ENCODE peak calls at places on chromosome 21, in six cellular contexts. P is GM20000, D is endothelial cell, I is cardiac fibroblast, S is brain microvascular endothelial cell, Y is GM10248. X is an unnamed sample.

GRCh38 chr21:18759751-18760161 is 356.2 kb upstream of the TMPRSS15 start:
- DNase-seq in I (no peak), S (no peak), D (no peak), P (no peak), Y (no peak), X (no peak)

GRCh38 chr21:31132574-31133242 is 94.4 kb upstream of the KRTAP19-8 start:
- DNase-seq in S (peak; percentile 7), I (peak; percentile 17), Y (no peak), P (peak; percentile 17), D (no peak), X (no peak)

GRCh38 chr21:31557956-31558838 is 101.3 kb upstream of the SOD1 start:
- DNase-seq in I (peak; percentile 12), S (peak; percentile 7), D (peak; percentile 65), P (peak; percentile 46), Y (no peak), X (peak; percentile 33)

GRCh38 chr21:38996355-38996754 is 186.9 kb downstream of the PSMG1 start:
- DNase-seq in D (no peak), I (no peak), Y (no peak), S (no peak), P (no peak), X (no peak)

GRCh38 chr21:25999935-26000582 is 170.5 kb downstream of the APP start:
- DNase-seq in S (no peak), P (no peak), Y (no peak), I (no peak), D (no peak), X (no peak)

GRCh38 chr21:29586696-29587095 is 288.0 kb downstream of the BACH1 start:
- DNase-seq in D (no peak), I (no peak), S (no peak), P (no peak), Y (no peak), X (no peak)

GRCh38 chr21:10521091-10521598 is at the start of gene TPTE:
- DNase-seq in S (no peak), Y (no peak), P (no peak), D (no peak), I (no peak), X (no peak)

GRCh38 chr21:33394260-33394659 is 9.0 kb upstream of the IFNGR2 start:
- DNase-seq in P (no peak), I (no peak), D (no peak), S (no peak), Y (no peak), X (no peak)

GRCh38 chr21:20377250-20377649 is 621.0 kb upstream of the NCAM2 start:
- DNase-seq in I (no peak), S (no peak), Y (no peak), D (no peak), P (no peak), X (no peak)

GRCh38 chr21:35428489-35428888 is 379.4 kb upstream of the RUNX1 start:
- DNase-seq in D (no peak), I (peak; percentile 62), P (no peak), Y (no peak), S (peak; percentile 39), X (no peak)

GRCh38 chr21:38234395-38235142 is 22.2 kb upstream of the KCNJ15 start:
- DNase-seq in D (no peak), I (no peak), S (no peak), P (no peak), Y (no peak), X (peak; percentile 70)

GRCh38 chr21:33825898-33826297 is 89.7 kb downstream of the ATP5PO start:
- DNase-seq in S (no peak), D (no peak), I (peak; percentile 64), Y (no peak), P (no peak), X (no peak)

GRCh38 chr21:26170471-26171309 is at the start of gene APP:
- DNase-seq in P (peak; percentile 98), Y (peak; percentile 95), D (peak; percentile 92), S (peak; percentile 60), I (peak; percentile 81), X (peak; percentile 88)

GRCh38 chr21:43289966-43290365 is 121.2 kb downstream of the CRYAA start:
- DNase-seq in Y (no peak), P (no peak), S (no peak), I (no peak), D (no peak), X (no peak)

GRCh38 chr21:33212159-33212851 is 17.4 kb upstream of the IFNAR2 start:
- DNase-seq in Y (no peak), P (no peak), I (peak; percentile 69), S (peak; percentile 9), D (no peak), X (no peak)

GRCh38 chr21:42683371-42684108 is 30.1 kb downstream of the PDE9A start:
- DNase-seq in P (no peak), S (no peak), Y (no peak), I (no peak), D (no peak), X (no peak)

GRCh38 chr21:33734326-33734725 is 92.0 kb downstream of the ITSN1 start:
- DNase-seq in S (no peak), D (no peak), Y (no peak), I (no peak), P (no peak), X (no peak)

GRCh38 chr21:31184462-31184861 is 146.2 kb upstream of the KRTAP19-8 start:
- DNase-seq in I (no peak), P (peak; percentile 25), Y (no peak), S (no peak), D (no peak), X (no peak)

GRCh38 chr21:30434033-30434631 is 4.1 kb downstream of the KRTAP13-4 start:
- DNase-seq in Y (no peak), S (peak; percentile 20), D (peak; percentile 59), I (peak; percentile 47), P (no peak), X (peak; percentile 21)

GRCh38 chr21:26909972-26910371 is 56.9 kb downstream of the ADAMTS5 start:
- DNase-seq in I (peak; percentile 10), S (peak; percentile 66), Y (no peak), D (peak; percentile 53), P (no peak), X (no peak)

GRCh38 chr21:41659791-41660560 is 106.9 kb downstream of the RIPK4 start:
- DNase-seq in S (peak; percentile 34), I (peak; percentile 70), D (no peak), P (no peak), Y (no peak), X (peak; percentile 41)
- TF ChIP-seq CTCF in S (peak; percentile 57), I (peak; percentile 72), D (no peak), P (no peak), Y (no peak), X (no peak)

DNA sequence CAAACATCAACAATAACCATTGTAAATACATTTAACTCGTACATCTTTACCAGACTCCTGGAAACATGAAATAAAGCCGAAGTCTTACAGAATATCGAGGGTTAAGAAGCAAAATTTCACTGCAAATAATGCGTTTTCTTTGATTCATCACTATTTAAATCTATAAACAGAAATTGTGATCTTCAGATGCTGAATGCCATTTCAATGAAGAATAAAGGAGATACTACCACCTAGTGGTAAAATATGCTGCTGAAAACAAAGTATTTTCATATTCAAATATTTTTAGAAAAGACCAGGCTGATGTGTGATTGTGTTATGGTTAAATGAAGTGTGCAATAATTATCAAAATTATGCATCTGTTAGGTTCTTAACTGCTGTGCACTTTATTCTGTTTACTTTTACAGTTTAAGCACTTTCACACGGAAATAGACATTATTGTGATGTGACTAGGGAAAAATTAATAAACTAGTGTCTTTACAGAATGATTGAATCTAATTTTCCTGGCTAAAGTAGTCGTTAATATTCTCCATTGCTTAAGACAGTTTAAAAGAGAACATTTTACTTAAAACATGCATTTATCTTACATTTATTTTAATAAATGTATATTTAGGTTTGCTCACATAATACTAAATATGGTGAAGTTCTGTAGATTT is 1093.1 kb downstream of the MRPL39 start:
- DNase-seq in Y (no peak), D (no peak), P (no peak), S (no peak), I (no peak), X (no peak)
- TF ChIP-seq CTCF in Y (peak; percentile 41), D (no peak), P (no peak), S (peak; percentile 3), I (peak; percentile 31), X (no peak)

DNA sequence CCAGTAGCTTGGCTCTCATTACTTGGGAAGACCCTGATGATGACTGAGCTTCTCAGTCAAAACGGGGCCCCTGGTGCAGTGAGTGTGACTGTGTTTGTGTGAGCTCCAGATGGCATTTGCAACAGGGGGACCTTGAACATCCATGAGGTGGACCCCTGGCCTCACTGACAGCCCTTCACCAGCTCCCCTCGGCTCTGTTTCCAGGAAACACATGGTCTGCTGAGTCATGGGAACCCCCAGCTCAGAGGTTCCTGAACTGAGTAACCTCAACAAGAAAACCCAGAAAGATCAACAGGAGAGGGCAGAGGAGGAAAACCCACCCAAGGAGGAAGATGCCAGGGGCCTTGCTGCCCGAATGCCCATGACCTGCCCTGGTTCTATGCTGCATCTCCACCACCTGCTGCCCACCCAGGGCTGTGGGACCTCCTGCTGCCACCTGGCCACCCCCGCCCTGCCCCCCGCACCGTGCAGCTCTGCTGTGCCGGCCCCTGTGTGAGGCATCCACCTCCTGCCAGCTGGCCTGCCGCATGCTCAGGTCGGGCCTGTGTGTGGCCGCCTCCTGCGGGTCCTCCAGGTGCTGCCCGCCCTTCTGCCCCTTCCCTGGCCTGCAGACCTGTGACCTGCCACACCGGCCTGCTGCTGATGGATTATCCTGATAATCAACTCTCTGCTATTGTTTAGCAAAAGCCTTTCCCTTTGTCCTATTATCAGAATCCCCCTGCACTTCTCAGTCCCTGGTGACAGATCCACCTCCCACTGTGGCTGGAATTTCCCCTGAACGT is 4.2 kb upstream of the KRTAP12-1 start:
- DNase-seq in Y (no peak), I (no peak), S (no peak), P (no peak), D (no peak), X (no peak)
- TF ChIP-seq CTCF in Y (no peak), I (no peak), S (no peak), P (no peak), D (no peak), X (no peak)

GRCh38 chr21:28237661-28238060 is 755.0 kb downstream of the LTN1 start:
- DNase-seq in S (no peak), Y (no peak), P (no peak), D (no peak), I (no peak), X (no peak)

GRCh38 chr21:28233536-28234220 is 759.0 kb downstream of the LTN1 start:
- DNase-seq in P (no peak), Y (no peak), I (no peak), D (no peak), S (no peak), X (no peak)

GRCh38 chr21:28239345-28239744 is 753.3 kb downstream of the LTN1 start:
- DNase-seq in Y (no peak), S (no peak), P (no peak), I (peak; percentile 70), D (no peak), X (no peak)

GRCh38 chr21:28230559-28230958 is 762.1 kb downstream of the LTN1 start:
- DNase-seq in Y (no peak), D (no peak), S (no peak), P (no peak), I (peak; percentile 44), X (no peak)

DNA sequence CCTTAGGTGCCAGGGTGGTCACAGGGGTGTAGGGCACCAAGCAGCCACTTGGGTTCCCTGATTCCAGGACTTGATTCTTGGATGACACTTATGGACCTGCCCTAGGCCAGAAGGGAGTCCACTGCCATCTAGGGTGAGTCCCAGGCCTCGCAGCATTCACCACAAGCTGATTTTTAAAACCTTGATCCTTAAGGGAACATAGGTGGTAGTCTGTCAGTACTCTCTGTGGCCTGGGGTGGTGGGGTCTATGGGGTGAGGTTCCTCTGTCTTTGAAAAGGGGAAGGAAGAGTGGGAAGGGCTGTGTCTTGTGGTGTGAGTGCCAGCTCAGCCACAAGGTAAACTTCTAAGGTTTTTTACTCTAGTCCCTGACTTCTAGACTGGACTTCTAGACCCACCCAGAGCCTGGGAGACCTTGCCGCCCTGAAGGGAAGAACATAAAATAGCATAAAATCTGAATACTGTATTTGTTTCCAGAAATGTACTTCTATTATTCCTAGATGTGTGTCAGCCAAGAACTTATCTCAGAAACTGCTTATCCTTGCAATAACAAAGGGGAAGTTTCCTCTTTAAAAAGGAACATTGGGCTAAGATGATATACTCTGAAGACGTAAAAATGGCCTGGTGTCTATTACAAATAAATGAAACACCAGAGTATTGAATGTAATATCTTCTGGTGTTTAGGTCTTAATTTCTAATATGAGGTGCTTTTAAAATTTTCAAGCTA is 757.3 kb downstream of the LTN1 start:
- DNase-seq in Y (no peak), I (peak; percentile 63), D (no peak), S (no peak), P (no peak), X (no peak)
- TF ChIP-seq CTCF in Y (no peak), I (peak; percentile 16), D (no peak), S (peak; percentile 33), P (no peak), X (no peak)

X was measured in Calu3.